ENCODE peak calls at places on chromosomes 6 and 20, in seven cellular contexts. S, A, Z, R, X, N and F are unnamed samples.

GRCh38 chr6:113031591-113031990 is 684.5 kb downstream of the RFPL4B start:
- DNase-seq in S (no peak), A (peak), Z (no peak), R (no peak), X (no peak), N (no peak), F (no peak)

GRCh38 chr6:7136859-7137334 is 29.1 kb downstream of the RREB1 start:
- DNase-seq in S (no peak), A (no peak), Z (no peak), R (no peak), X (no peak), N (no peak), F (no peak)

GRCh38 chr6:27126815-27127537 is 120.5 kb upstream of the PRSS16 start:
- DNase-seq in S (peak), A (peak), Z (peak), R (peak), X (peak), N (peak), F (peak)

GRCh38 chr6:43807228-43808061 is 37.4 kb downstream of the VEGFA start:
- DNase-seq in S (peak), A (no peak), Z (no peak), R (no peak), X (peak), N (no peak), F (no peak)

GRCh38 chr6:147834377-147834776 is 325.9 kb downstream of the SAMD5 start:
- DNase-seq in S (peak), A (no peak), Z (no peak), R (no peak), X (peak), N (no peak), F (no peak)

GRCh38 chr6:142207265-142207877 is 60.3 kb downstream of the VTA1 start:
- DNase-seq in S (peak), A (peak), Z (peak), R (no peak), X (peak), N (peak), F (no peak)

GRCh38 chr20:878511-879307 is 37.4 kb downstream of the ANGPT4 start:
- DNase-seq in S (peak), A (peak), Z (no peak), R (no peak), X (peak), N (no peak), F (no peak)

GRCh38 chr6:56420296-56420695 is 172.9 kb upstream of the COL21A1 start:
- DNase-seq in S (no peak), A (no peak), Z (no peak), R (no peak), X (no peak), N (no peak), F (no peak)

GRCh38 chr20:33757458-33757857 is 25.7 kb downstream of the ZNF341 start:
- DNase-seq in S (no peak), A (no peak), Z (no peak), R (no peak), X (no peak), N (no peak), F (no peak)

GRCh38 chr20:54221383-54221782 is 13.5 kb downstream of the PFDN4 start:
- DNase-seq in S (no peak), A (no peak), Z (no peak), R (no peak), X (no peak), N (no peak), F (no peak)

GRCh38 chr6:32170294-32170693 is 5.6 kb downstream of the AGPAT1 start:
- DNase-seq in S (no peak), A (peak), Z (no peak), R (no peak), X (no peak), N (no peak), F (no peak)